ENCODE peak calls at places on chromosomes 6 and 20, in nine cellular contexts. One of them, this sample, is unnamed.

GRCh38 chr6:134830945-134831344 is 119.0 kb downstream of the ALDH8A1 start:
- DNase-seq in skeletal muscle cell: no peak
- DNase-seq in germinal center: no peak
- DNase-seq in GM23338: no peak
- DNase-seq in cardiac septum: no peak
- DNase-seq in NCI-H1092 treated with DMSO at 0.1 percent for 48 hours: peak; percentile 24
- DNase-seq in NCI-H1048: no peak
- DNase-seq in iPS-NIHi11: no peak
- DNase-seq in small intestine: peak; percentile 79
- DNase-seq in this sample: no peak

GRCh38 chr20:50514750-50515149 is 4.6 kb downstream of the PTPN1 start:
- DNase-seq in skeletal muscle cell: no peak
- DNase-seq in germinal center: no peak
- DNase-seq in GM23338: no peak
- DNase-seq in cardiac septum: no peak
- DNase-seq in NCI-H1092 treated with DMSO at 0.1 percent for 48 hours: no peak
- DNase-seq in NCI-H1048: no peak
- DNase-seq in iPS-NIHi11: no peak
- DNase-seq in small intestine: no peak
- DNase-seq in this sample: no peak

GRCh38 chr20:62272200-62272599 is 30.6 kb upstream of the ADRM1 start:
- DNase-seq in skeletal muscle cell: no peak
- DNase-seq in germinal center: no peak
- DNase-seq in GM23338: peak; percentile 24
- DNase-seq in cardiac septum: no peak
- DNase-seq in NCI-H1092 treated with DMSO at 0.1 percent for 48 hours: no peak
- DNase-seq in NCI-H1048: no peak
- DNase-seq in iPS-NIHi11: no peak
- DNase-seq in small intestine: no peak
- DNase-seq in this sample: no peak

GRCh38 chr20:57651977-57652864 is 32.0 kb upstream of the ZBP1 start:
- DNase-seq in skeletal muscle cell: no peak
- DNase-seq in germinal center: no peak
- DNase-seq in GM23338: no peak
- DNase-seq in cardiac septum: peak; percentile 72
- DNase-seq in NCI-H1092 treated with DMSO at 0.1 percent for 48 hours: no peak
- DNase-seq in NCI-H1048: no peak
- DNase-seq in iPS-NIHi11: peak; percentile 8
- DNase-seq in small intestine: no peak
- DNase-seq in this sample: peak; percentile 8

GRCh38 chr20:47466704-47467459 is 34.8 kb upstream of the NCOA3 start:
- DNase-seq in skeletal muscle cell: no peak
- DNase-seq in germinal center: no peak
- DNase-seq in GM23338: no peak
- DNase-seq in cardiac septum: no peak
- DNase-seq in NCI-H1092 treated with DMSO at 0.1 percent for 48 hours: no peak
- DNase-seq in NCI-H1048: no peak
- DNase-seq in iPS-NIHi11: no peak
- DNase-seq in small intestine: no peak
- DNase-seq in this sample: no peak

GRCh38 chr6:27518881-27519795 is 46.2 kb upstream of the ZNF184 start:
- DNase-seq in skeletal muscle cell: peak; percentile 74
- DNase-seq in germinal center: peak; percentile 44
- DNase-seq in GM23338: peak; percentile 86
- DNase-seq in cardiac septum: no peak
- DNase-seq in NCI-H1092 treated with DMSO at 0.1 percent for 48 hours: peak; percentile 49
- DNase-seq in NCI-H1048: peak; percentile 26
- DNase-seq in iPS-NIHi11: peak; percentile 66
- DNase-seq in small intestine: peak; percentile 72
- DNase-seq in this sample: peak; percentile 34

GRCh38 chr6:111743859-111744692 is 129.2 kb downstream of the FYN start:
- DNase-seq in skeletal muscle cell: peak; percentile 97
- DNase-seq in germinal center: no peak
- DNase-seq in GM23338: no peak
- DNase-seq in cardiac septum: no peak
- DNase-seq in NCI-H1092 treated with DMSO at 0.1 percent for 48 hours: no peak
- DNase-seq in NCI-H1048: no peak
- DNase-seq in iPS-NIHi11: no peak
- DNase-seq in small intestine: no peak
- DNase-seq in this sample: no peak

GRCh38 chr20:47019106-47019824 is 124.6 kb downstream of the EYA2 start:
- DNase-seq in skeletal muscle cell: peak; percentile 7
- DNase-seq in germinal center: no peak
- DNase-seq in GM23338: peak; percentile 19
- DNase-seq in cardiac septum: peak; percentile 29
- DNase-seq in NCI-H1092 treated with DMSO at 0.1 percent for 48 hours: no peak
- DNase-seq in NCI-H1048: no peak
- DNase-seq in iPS-NIHi11: no peak
- DNase-seq in small intestine: no peak
- DNase-seq in this sample: peak; percentile 55

GRCh38 chr6:157065366-157065765 is 258.0 kb downstream of the TMEM242 start:
- DNase-seq in skeletal muscle cell: no peak
- DNase-seq in germinal center: no peak
- DNase-seq in GM23338: no peak
- DNase-seq in cardiac septum: no peak
- DNase-seq in NCI-H1092 treated with DMSO at 0.1 percent for 48 hours: no peak
- DNase-seq in NCI-H1048: no peak
- DNase-seq in iPS-NIHi11: no peak
- DNase-seq in small intestine: no peak
- DNase-seq in this sample: no peak

GRCh38 chr6:41581381-41581991 is 35.3 kb downstream of the FOXP4 start:
- DNase-seq in skeletal muscle cell: peak; percentile 83
- DNase-seq in germinal center: no peak
- DNase-seq in GM23338: no peak
- DNase-seq in cardiac septum: no peak
- DNase-seq in NCI-H1092 treated with DMSO at 0.1 percent for 48 hours: no peak
- DNase-seq in NCI-H1048: no peak
- DNase-seq in iPS-NIHi11: no peak
- DNase-seq in small intestine: no peak
- DNase-seq in this sample: no peak

GRCh38 chr6:42239736-42240375 is 22.2 kb upstream of the MRPS10 start:
- DNase-seq in skeletal muscle cell: no peak
- DNase-seq in germinal center: no peak
- DNase-seq in GM23338: no peak
- DNase-seq in cardiac septum: no peak
- DNase-seq in NCI-H1092 treated with DMSO at 0.1 percent for 48 hours: no peak
- DNase-seq in NCI-H1048: no peak
- DNase-seq in iPS-NIHi11: no peak
- DNase-seq in small intestine: peak; percentile 25
- DNase-seq in this sample: no peak

GRCh38 chr6:136290406-136291010 is 862 bp upstream of the BCLAF1 start:
- DNase-seq in skeletal muscle cell: peak; percentile 86
- DNase-seq in germinal center: peak; percentile 45
- DNase-seq in GM23338: peak; percentile 70
- DNase-seq in cardiac septum: peak; percentile 78
- DNase-seq in NCI-H1092 treated with DMSO at 0.1 percent for 48 hours: peak; percentile 74
- DNase-seq in NCI-H1048: peak; percentile 45
- DNase-seq in iPS-NIHi11: peak; percentile 34
- DNase-seq in small intestine: peak; percentile 77
- DNase-seq in this sample: peak; percentile 79

GRCh38 chr6:3228791-3229565 is 1.5 kb upstream of the TUBB2B start:
- DNase-seq in skeletal muscle cell: no peak
- DNase-seq in germinal center: no peak
- DNase-seq in GM23338: peak; percentile 78
- DNase-seq in cardiac septum: no peak
- DNase-seq in NCI-H1092 treated with DMSO at 0.1 percent for 48 hours: peak; percentile 55
- DNase-seq in NCI-H1048: no peak
- DNase-seq in iPS-NIHi11: no peak
- DNase-seq in small intestine: no peak
- DNase-seq in this sample: no peak

GRCh38 chr6:12785301-12785700 is 68.7 kb downstream of the PHACTR1 start:
- DNase-seq in skeletal muscle cell: no peak
- DNase-seq in germinal center: no peak
- DNase-seq in GM23338: no peak
- DNase-seq in cardiac septum: no peak
- DNase-seq in NCI-H1092 treated with DMSO at 0.1 percent for 48 hours: no peak
- DNase-seq in NCI-H1048: no peak
- DNase-seq in iPS-NIHi11: no peak
- DNase-seq in small intestine: no peak
- DNase-seq in this sample: no peak

GRCh38 chr20:44019638-44020335 is 105.1 kb downstream of the TOX2 start:
- DNase-seq in skeletal muscle cell: no peak
- DNase-seq in germinal center: no peak
- DNase-seq in GM23338: no peak
- DNase-seq in cardiac septum: peak; percentile 69
- DNase-seq in NCI-H1092 treated with DMSO at 0.1 percent for 48 hours: no peak
- DNase-seq in NCI-H1048: no peak
- DNase-seq in iPS-NIHi11: no peak
- DNase-seq in small intestine: peak; percentile 37
- DNase-seq in this sample: no peak

GRCh38 chr6:90221403-90221802 is 75.2 kb downstream of the BACH2 start:
- DNase-seq in skeletal muscle cell: no peak
- DNase-seq in germinal center: no peak
- DNase-seq in GM23338: peak; percentile 18
- DNase-seq in cardiac septum: no peak
- DNase-seq in NCI-H1092 treated with DMSO at 0.1 percent for 48 hours: no peak
- DNase-seq in NCI-H1048: no peak
- DNase-seq in iPS-NIHi11: no peak
- DNase-seq in small intestine: no peak
- DNase-seq in this sample: no peak

GRCh38 chr6:127968394-127968793 is 67.5 kb upstream of the THEMIS start:
- DNase-seq in skeletal muscle cell: no peak
- DNase-seq in germinal center: no peak
- DNase-seq in GM23338: no peak
- DNase-seq in cardiac septum: no peak
- DNase-seq in NCI-H1092 treated with DMSO at 0.1 percent for 48 hours: no peak
- DNase-seq in NCI-H1048: no peak
- DNase-seq in iPS-NIHi11: no peak
- DNase-seq in small intestine: no peak
- DNase-seq in this sample: no peak

GRCh38 chr6:39294899-39295298 is 19.3 kb downstream of the KCNK17 start:
- DNase-seq in skeletal muscle cell: no peak
- DNase-seq in germinal center: no peak
- DNase-seq in GM23338: no peak
- DNase-seq in cardiac septum: no peak
- DNase-seq in NCI-H1092 treated with DMSO at 0.1 percent for 48 hours: no peak
- DNase-seq in NCI-H1048: no peak
- DNase-seq in iPS-NIHi11: no peak
- DNase-seq in small intestine: no peak
- DNase-seq in this sample: no peak

GRCh38 chr20:21944227-21944626 is 238.8 kb downstream of the PAX1 start:
- DNase-seq in skeletal muscle cell: no peak
- DNase-seq in germinal center: no peak
- DNase-seq in GM23338: no peak
- DNase-seq in cardiac septum: no peak
- DNase-seq in NCI-H1092 treated with DMSO at 0.1 percent for 48 hours: no peak
- DNase-seq in NCI-H1048: no peak
- DNase-seq in iPS-NIHi11: no peak
- DNase-seq in small intestine: no peak
- DNase-seq in this sample: no peak

This sample was measured in left colon.